ENCODE peak calls at places on chromosomes 4 and X, in four cellular contexts. W is breast epithelium; H is brain microvascular endothelial cell; E is CD8-positive, alpha-beta T cell. J is an unnamed sample.

GRCh38 chr4:82688091-82688815 is 110.3 kb downstream of the SCD5 start:
- DNase-seq in W (no peak), H (no peak), E (no peak), J (peak; percentile 35)

GRCh38 chrX:81489987-81490386 is 288.1 kb downstream of the SH3BGRL start:
- DNase-seq in W (no peak), H (no peak), E (no peak), J (peak; percentile 4)

GRCh38 chr4:157014621-157015591 is 43.3 kb upstream of the PDGFC start:
- DNase-seq in W (no peak), H (peak; percentile 94), E (no peak), J (peak; percentile 88)

GRCh38 chr4:139599594-139600374 is 43.8 kb upstream of the SETD7 start:
- DNase-seq in W (no peak), H (peak; percentile 87), E (no peak), J (peak; percentile 37)

GRCh38 chrX:20139966-20140365 is 1.7 kb downstream of the EIF1AX start:
- DNase-seq in W (no peak), H (no peak), E (no peak), J (peak; percentile 75)

GRCh38 chrX:16772460-16772859 is 13.8 kb upstream of the TXLNG start:
- DNase-seq in W (no peak), H (no peak), E (no peak), J (no peak)

GRCh38 chr4:74932010-74932409 is 906 bp upstream of the PARM1 start:
- DNase-seq in W (no peak), H (no peak), E (no peak), J (no peak)

GRCh38 chrX:20322887-20323286 is 56.2 kb upstream of the RPS6KA3 start:
- DNase-seq in W (no peak), H (no peak), E (no peak), J (no peak)

GRCh38 chr4:117137143-117137542 is 51.8 kb upstream of the TRAM1L1 start:
- DNase-seq in W (no peak), H (peak; percentile 95), E (no peak), J (peak; percentile 46)

GRCh38 chrX:139647597-139647996 is 60.4 kb downstream of the MCF2 start:
- DNase-seq in W (no peak), H (no peak), E (no peak), J (no peak)

GRCh38 chrX:112837531-112837930 is 3.1 kb downstream of the AMOT start:
- DNase-seq in W (no peak), H (no peak), E (no peak), J (no peak)

GRCh38 chr4:188435381-188435780 is 296.1 kb downstream of the TRIML1 start:
- DNase-seq in W (no peak), H (no peak), E (no peak), J (no peak)

GRCh38 chr4:151940926-151941617 is 180.3 kb upstream of the GATB start:
- DNase-seq in W (no peak), H (no peak), E (no peak), J (no peak)

GRCh38 chr4:84660606-84661005 is 77.7 kb downstream of the CDS1 start:
- DNase-seq in W (no peak), H (no peak), E (no peak), J (no peak)

GRCh38 chrX:50941638-50942037 is 31.1 kb downstream of the BMP15 start:
- DNase-seq in W (no peak), H (no peak), E (no peak), J (no peak)

GRCh38 chr4:73661646-73662119 is 41.4 kb upstream of the RASSF6 start:
- DNase-seq in W (no peak), H (peak; percentile 99), E (no peak), J (peak; percentile 97)

GRCh38 chr4:157918036-157918832 is 254.6 kb downstream of the GASK1B start:
- DNase-seq in W (no peak), H (no peak), E (no peak), J (no peak)

GRCh38 chrX:114267127-114267526 is 316.8 kb upstream of the HTR2C start:
- DNase-seq in W (no peak), H (no peak), E (no peak), J (no peak)

GRCh38 chr4:25835384-25835783 is 27.4 kb downstream of the SEL1L3 start:
- DNase-seq in W (no peak), H (no peak), E (no peak), J (no peak)

GRCh38 chr4:107261241-107261874 is 225.2 kb upstream of the DKK2 start:
- DNase-seq in W (no peak), H (no peak), E (no peak), J (peak; percentile 13)

GRCh38 chr4:52535793-52536192 is 123.3 kb downstream of the USP46 start:
- DNase-seq in W (no peak), H (no peak), E (no peak), J (no peak)

GRCh38 chr4:53562409-53562808 is 28.9 kb downstream of the LNX1 start:
- DNase-seq in W (no peak), H (no peak), E (no peak), J (no peak)

GRCh38 chrX:85859426-85859825 is 187.9 kb downstream of the CHM start:
- DNase-seq in W (no peak), H (no peak), E (no peak), J (peak; percentile 1)

GRCh38 chrX:72131317-72132294 is at the start of gene RTL5:
- DNase-seq in W (peak; percentile 57), H (peak; percentile 83), E (peak; percentile 70), J (peak; percentile 84)

GRCh38 chr4:38788327-38788726 is 5.5 kb upstream of the TLR10 start:
- DNase-seq in W (no peak), H (no peak), E (no peak), J (peak; percentile 69)

GRCh38 chrX:28042260-28042659 is 61.0 kb upstream of the DCAF8L1 start:
- DNase-seq in W (no peak), H (no peak), E (no peak), J (no peak)

GRCh38 chr4:153564630-153565525 is 98.7 kb downstream of the TMEM131L start:
- DNase-seq in W (no peak), H (no peak), E (no peak), J (peak; percentile 49)

GRCh38 chr4:66123195-66123594 is 452.9 kb upstream of the EPHA5 start:
- DNase-seq in W (no peak), H (no peak), E (no peak), J (no peak)

GRCh38 chrX:133741303-133741702 is 244.1 kb downstream of the GPC3 start:
- DNase-seq in W (no peak), H (no peak), E (no peak), J (no peak)

GRCh38 chrX:574355-574754 is 56.2 kb upstream of the SHOX start:
- DNase-seq in W (no peak), H (no peak), E (no peak), J (no peak)

GRCh38 chrX:143661286-143661685 is 25.4 kb upstream of the SLITRK4 start:
- DNase-seq in W (no peak), H (no peak), E (no peak), J (no peak)

GRCh38 chr4:80361329-80361900 is 25.9 kb downstream of the CFAP299 start:
- DNase-seq in W (no peak), H (no peak), E (no peak), J (peak; percentile 69)

GRCh38 chr4:114497116-114497515 is 101.5 kb upstream of the UGT8 start:
- DNase-seq in W (no peak), H (no peak), E (no peak), J (no peak)

GRCh38 chr4:1039493-1040343 is 28.3 kb downstream of the FGFRL1 start:
- DNase-seq in W (no peak), H (peak; percentile 28), E (no peak), J (peak; percentile 63)

GRCh38 chr4:113811329-113811728 is 49.8 kb upstream of the CAMK2D start:
- DNase-seq in W (no peak), H (no peak), E (no peak), J (no peak)

GRCh38 chr4:1081689-1082040 is 31.7 kb downstream of the RNF212 start:
- DNase-seq in W (peak; percentile 14), H (no peak), E (no peak), J (peak; percentile 29)

GRCh38 chr4:99144070-99144469 is at the start of gene ADH4:
- DNase-seq in W (no peak), H (no peak), E (no peak), J (peak; percentile 53)
- H3K4me3 ChIP-seq in W (peak within 1 kb of the TSS; percentile 26), H (no peak within 1 kb of the TSS), E (no peak within 1 kb of the TSS), J (no peak within 1 kb of the TSS)

GRCh38 chr4:163331629-163332360 is 601 bp downstream of the NPY1R start:
- DNase-seq in W (no peak), H (no peak), E (no peak), J (peak; percentile 14)
- TF ChIP-seq CTCF in W (no peak), H (no peak), E (no peak), J (no peak)

DNA sequence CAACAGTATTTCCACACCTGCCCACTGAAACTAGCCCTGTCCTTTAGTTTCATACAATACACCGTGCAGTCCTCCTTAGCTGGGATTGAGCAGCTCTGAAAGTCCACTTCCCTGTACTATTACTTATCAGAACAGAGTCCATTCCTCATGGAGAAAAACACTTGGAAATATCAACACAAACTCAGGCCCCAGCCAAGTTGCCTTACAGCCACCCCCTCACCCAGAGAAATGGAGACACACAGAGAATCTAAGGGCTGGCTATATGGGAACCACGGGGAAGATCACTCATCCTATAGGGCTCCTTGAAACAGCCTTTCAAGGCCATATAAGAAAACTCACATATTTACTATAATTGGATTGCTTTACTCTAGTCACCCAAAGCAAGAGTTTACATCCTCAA is 1.9 kb downstream of the SCARB2 start:
- DNase-seq in W (no peak), H (no peak), E (no peak), J (no peak)
- H3K4me3 ChIP-seq in W (peak overlapping the region; percentile 89), H (peak overlapping the region; percentile 84), E (no peak overlapping the region), J (peak overlapping the region; percentile 87)

GRCh38 chr4:163556169-163556568 is 61.7 kb downstream of the TMA16 start:
- DNase-seq in W (no peak), H (no peak), E (no peak), J (no peak)
- TF ChIP-seq CTCF in W (no peak), H (no peak), E (no peak), J (no peak)

GRCh38 chrX:71052721-71053120 is 15.4 kb downstream of the SNX12 start:
- DNase-seq in W (no peak), H (no peak), E (no peak), J (no peak)
- H3K4me3 ChIP-seq in W (no peak overlapping the region), H (peak overlapping the region; percentile 35), E (no peak overlapping the region), J (no peak overlapping the region)

GRCh38 chr4:6343950-6344408 is 74.3 kb downstream of the WFS1 start:
- DNase-seq in W (no peak), H (peak; percentile 23), E (no peak), J (peak; percentile 54)
- TF ChIP-seq CTCF in W (no peak), H (no peak), E (no peak), J (peak; percentile 6)

DNA sequence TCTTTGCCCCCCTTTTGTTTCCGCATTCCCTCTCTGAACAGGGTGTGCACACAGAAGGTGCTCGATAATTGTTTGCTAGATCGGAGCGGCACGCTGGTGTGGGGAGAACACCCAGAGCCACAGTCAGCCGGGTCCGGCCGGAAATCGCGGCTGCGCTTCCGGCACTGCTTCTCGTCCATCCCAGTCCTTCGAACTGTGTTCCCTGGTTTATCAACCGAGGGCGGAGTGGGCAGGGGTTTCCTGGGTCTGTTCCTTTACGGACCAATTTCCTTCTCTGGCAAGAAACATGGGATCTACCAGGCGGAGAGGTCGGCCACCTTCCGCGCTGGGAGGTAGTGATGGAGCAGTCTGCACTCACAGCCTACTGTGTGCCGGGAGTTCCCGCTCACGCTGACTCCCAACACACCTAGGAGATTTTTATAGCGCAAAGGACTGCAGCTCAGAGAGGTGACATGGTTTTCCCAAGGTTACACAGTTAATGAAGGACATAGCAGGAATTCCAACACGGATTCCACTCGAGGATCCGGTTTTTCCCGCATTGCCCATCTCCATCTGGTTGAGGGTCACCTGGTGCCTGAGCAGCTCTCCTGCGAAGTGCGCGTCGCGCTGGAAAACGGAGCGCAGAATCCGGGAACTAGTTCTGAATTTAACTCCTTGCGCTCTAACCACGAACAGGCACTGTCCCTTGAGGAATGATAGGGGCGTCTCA is 6.8 kb downstream of the MSX1 start:
- DNase-seq in W (no peak), H (no peak), E (no peak), J (no peak)
- H3K4me3 ChIP-seq in W (peak overlapping the region; percentile 57), H (no peak overlapping the region), E (no peak overlapping the region), J (peak overlapping the region; percentile 53)

J was measured in fibroblast of the aortic adventitia.